ENCODE peak calls at places on chromosomes 12 and 14, in ten cellular contexts. One of them, this sample, is unnamed. For H3K36me3, the result is how much of the 10 kb centered on the place peaks cover.

GRCh38 chr12:130796985-130797686 is 41.9 kb downstream of the STX2 start:
- DNase-seq in upper lobe of left lung: no peak
- DNase-seq in right atrium auricular region: no peak
- DNase-seq in left ventricle myocardium inferior: no peak
- DNase-seq in ascending aorta: no peak
- DNase-seq in heart left ventricle: peak
- DNase-seq in H1: no peak
- DNase-seq in gastrocnemius medialis: no peak
- DNase-seq in CD8-positive, alpha-beta T cell: peak
- DNase-seq in neural progenitor cell: no peak
- DNase-seq in this sample: no peak

GRCh38 chr12:11677024-11677423 is 27.6 kb downstream of the ETV6 start:
- DNase-seq in heart left ventricle: no peak
- DNase-seq in left ventricle myocardium inferior: no peak
- DNase-seq in neural progenitor cell: no peak
- DNase-seq in gastrocnemius medialis: no peak
- DNase-seq in H1: no peak
- DNase-seq in right atrium auricular region: no peak
- DNase-seq in ascending aorta: no peak
- DNase-seq in upper lobe of left lung: no peak
- DNase-seq in CD8-positive, alpha-beta T cell: no peak
- DNase-seq in this sample: no peak

GRCh38 chr12:10405294-10405693 is 4.3 kb downstream of the KLRC4 start:
- DNase-seq in heart left ventricle: no peak
- DNase-seq in ascending aorta: no peak
- DNase-seq in H1: no peak
- DNase-seq in right atrium auricular region: no peak
- DNase-seq in upper lobe of left lung: no peak
- DNase-seq in gastrocnemius medialis: no peak
- DNase-seq in neural progenitor cell: no peak
- DNase-seq in left ventricle myocardium inferior: no peak
- DNase-seq in CD8-positive, alpha-beta T cell: no peak
- DNase-seq in this sample: no peak

GRCh38 chr14:81452341-81452740 is 52.2 kb upstream of the STON2 start:
- DNase-seq in upper lobe of left lung: no peak
- DNase-seq in left ventricle myocardium inferior: no peak
- DNase-seq in H1: no peak
- DNase-seq in neural progenitor cell: no peak
- DNase-seq in CD8-positive, alpha-beta T cell: no peak
- DNase-seq in right atrium auricular region: no peak
- DNase-seq in gastrocnemius medialis: no peak
- DNase-seq in ascending aorta: no peak
- DNase-seq in heart left ventricle: no peak
- DNase-seq in this sample: no peak

GRCh38 chr14:35117112-35117511 is 4.7 kb downstream of the PPP2R3C start:
- DNase-seq in gastrocnemius medialis: no peak
- DNase-seq in CD8-positive, alpha-beta T cell: no peak
- DNase-seq in heart left ventricle: no peak
- DNase-seq in neural progenitor cell: no peak
- DNase-seq in upper lobe of left lung: no peak
- DNase-seq in left ventricle myocardium inferior: no peak
- DNase-seq in right atrium auricular region: no peak
- DNase-seq in H1: no peak
- DNase-seq in ascending aorta: no peak
- DNase-seq in this sample: no peak

GRCh38 chr12:69332815-69333358 is 15.3 kb upstream of the LYZ start:
- DNase-seq in left ventricle myocardium inferior: no peak
- DNase-seq in heart left ventricle: no peak
- DNase-seq in gastrocnemius medialis: no peak
- DNase-seq in H1: no peak
- DNase-seq in neural progenitor cell: no peak
- DNase-seq in upper lobe of left lung: no peak
- DNase-seq in CD8-positive, alpha-beta T cell: no peak
- DNase-seq in right atrium auricular region: no peak
- DNase-seq in ascending aorta: no peak
- DNase-seq in this sample: no peak

GRCh38 chr14:96164861-96165490 is 39.7 kb upstream of the BDKRB2 start:
- DNase-seq in gastrocnemius medialis: no peak
- DNase-seq in upper lobe of left lung: no peak
- DNase-seq in neural progenitor cell: no peak
- DNase-seq in CD8-positive, alpha-beta T cell: no peak
- DNase-seq in H1: no peak
- DNase-seq in ascending aorta: no peak
- DNase-seq in left ventricle myocardium inferior: no peak
- DNase-seq in right atrium auricular region: peak
- DNase-seq in heart left ventricle: no peak
- DNase-seq in this sample: no peak

GRCh38 chr12:127785535-127785934 is 481.4 kb upstream of the TMEM132C start:
- DNase-seq in CD8-positive, alpha-beta T cell: no peak
- DNase-seq in upper lobe of left lung: no peak
- DNase-seq in heart left ventricle: no peak
- DNase-seq in ascending aorta: no peak
- DNase-seq in gastrocnemius medialis: no peak
- DNase-seq in H1: no peak
- DNase-seq in neural progenitor cell: no peak
- DNase-seq in right atrium auricular region: no peak
- DNase-seq in left ventricle myocardium inferior: no peak
- DNase-seq in this sample: no peak

GRCh38 chr12:46609281-46609623 is 216.5 kb downstream of the SLC38A4 start:
- DNase-seq in neural progenitor cell: no peak
- DNase-seq in ascending aorta: no peak
- DNase-seq in CD8-positive, alpha-beta T cell: no peak
- DNase-seq in heart left ventricle: no peak
- DNase-seq in gastrocnemius medialis: no peak
- DNase-seq in left ventricle myocardium inferior: no peak
- DNase-seq in right atrium auricular region: no peak
- DNase-seq in upper lobe of left lung: no peak
- DNase-seq in H1: no peak
- DNase-seq in this sample: no peak

GRCh38 chr12:46608431-46609280 is 217.1 kb downstream of the SLC38A4 start:
- DNase-seq in ascending aorta: no peak
- DNase-seq in CD8-positive, alpha-beta T cell: no peak
- DNase-seq in upper lobe of left lung: no peak
- DNase-seq in left ventricle myocardium inferior: no peak
- DNase-seq in right atrium auricular region: no peak
- DNase-seq in heart left ventricle: no peak
- DNase-seq in gastrocnemius medialis: no peak
- DNase-seq in neural progenitor cell: no peak
- DNase-seq in H1: no peak
- DNase-seq in this sample: no peak

GRCh38 chr12:46610754-46611153 is 215.0 kb downstream of the SLC38A4 start:
- DNase-seq in neural progenitor cell: no peak
- DNase-seq in CD8-positive, alpha-beta T cell: no peak
- DNase-seq in H1: no peak
- DNase-seq in left ventricle myocardium inferior: no peak
- DNase-seq in gastrocnemius medialis: no peak
- DNase-seq in upper lobe of left lung: no peak
- DNase-seq in heart left ventricle: no peak
- DNase-seq in ascending aorta: no peak
- DNase-seq in right atrium auricular region: no peak
- DNase-seq in this sample: no peak

GRCh38 chr12:46604684-46605083 is 221.1 kb downstream of the SLC38A4 start:
- DNase-seq in CD8-positive, alpha-beta T cell: no peak
- DNase-seq in right atrium auricular region: no peak
- DNase-seq in gastrocnemius medialis: no peak
- DNase-seq in neural progenitor cell: no peak
- DNase-seq in ascending aorta: no peak
- DNase-seq in upper lobe of left lung: no peak
- DNase-seq in left ventricle myocardium inferior: no peak
- DNase-seq in heart left ventricle: no peak
- DNase-seq in H1: no peak
- DNase-seq in this sample: no peak

DNA sequence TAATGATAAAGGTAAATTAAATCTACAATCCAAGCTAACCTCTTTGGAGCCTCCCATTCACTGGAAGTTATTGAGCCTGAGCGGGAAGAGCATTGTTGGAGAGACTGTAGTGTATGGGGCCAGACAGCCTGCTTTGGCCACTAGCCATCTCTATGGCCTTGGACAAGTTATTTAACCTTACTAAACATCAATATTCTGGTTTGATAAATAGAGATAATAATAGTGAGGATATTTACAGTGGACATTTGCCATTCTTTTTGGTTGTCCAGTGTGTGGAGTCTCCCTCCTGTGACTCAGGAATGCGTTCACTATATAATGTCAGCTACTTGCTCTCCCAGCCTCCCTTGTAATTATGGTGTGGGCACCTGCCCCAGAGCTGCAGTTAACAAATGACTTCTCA is 216.1 kb downstream of the SLC38A4 start:
- DNase-seq in ascending aorta: no peak
- DNase-seq in neural progenitor cell: no peak
- DNase-seq in heart left ventricle: no peak
- DNase-seq in upper lobe of left lung: no peak
- DNase-seq in right atrium auricular region: no peak
- DNase-seq in gastrocnemius medialis: no peak
- DNase-seq in CD8-positive, alpha-beta T cell: no peak
- DNase-seq in H1: no peak
- DNase-seq in left ventricle myocardium inferior: no peak
- DNase-seq in this sample: no peak
- H3K4me3 ChIP-seq in ascending aorta: no peak
- H3K4me3 ChIP-seq in neural progenitor cell: no peak
- H3K4me3 ChIP-seq in heart left ventricle: no peak
- H3K4me3 ChIP-seq in upper lobe of left lung: no peak
- H3K4me3 ChIP-seq in right atrium auricular region: no peak
- H3K4me3 ChIP-seq in gastrocnemius medialis: no peak
- H3K4me3 ChIP-seq in CD8-positive, alpha-beta T cell: no peak
- H3K4me3 ChIP-seq in H1: no peak
- H3K4me3 ChIP-seq in left ventricle myocardium inferior: no peak
- H3K4me3 ChIP-seq in this sample: no peak

DNA sequence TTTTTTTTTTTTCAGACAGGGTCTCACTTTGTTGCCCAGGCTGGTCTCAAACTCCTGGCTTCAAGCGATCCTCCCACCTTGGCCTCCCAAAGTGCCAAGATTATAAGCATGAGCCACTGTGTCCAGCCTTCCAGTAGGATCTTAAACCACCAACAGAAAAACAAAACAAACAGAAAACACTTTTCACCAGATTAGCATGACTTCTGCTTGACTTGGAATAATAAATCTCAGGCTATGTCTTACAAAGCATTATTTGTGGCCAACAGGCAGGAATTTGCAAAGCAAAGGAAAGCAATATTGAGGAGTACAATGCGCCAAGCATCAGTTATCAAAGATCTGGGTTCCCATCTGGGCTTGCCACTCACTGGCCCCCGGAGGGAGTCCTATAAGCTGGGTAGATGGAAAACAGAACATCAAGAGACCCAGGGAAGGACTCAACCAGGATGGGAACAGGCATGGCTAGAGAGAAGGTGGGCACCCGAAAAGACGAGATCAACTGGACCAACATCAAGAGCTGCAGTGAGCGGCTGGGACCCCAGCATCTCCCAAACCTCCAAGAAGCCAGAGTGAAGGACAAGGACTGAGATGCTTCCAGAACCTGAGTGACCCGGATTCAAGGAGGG is 101.3 kb downstream of the TMEM30B start:
- DNase-seq in gastrocnemius medialis: no peak
- DNase-seq in ascending aorta: no peak
- DNase-seq in left ventricle myocardium inferior: no peak
- DNase-seq in upper lobe of left lung: no peak
- DNase-seq in H1: no peak
- DNase-seq in CD8-positive, alpha-beta T cell: no peak
- DNase-seq in right atrium auricular region: no peak
- DNase-seq in heart left ventricle: no peak
- DNase-seq in neural progenitor cell: no peak
- DNase-seq in this sample: no peak
- TF ChIP-seq CTCF in gastrocnemius medialis: no peak
- TF ChIP-seq CTCF in ascending aorta: no peak
- TF ChIP-seq CTCF in left ventricle myocardium inferior: no peak
- TF ChIP-seq CTCF in upper lobe of left lung: no peak
- TF ChIP-seq CTCF in H1: no peak
- TF ChIP-seq CTCF in CD8-positive, alpha-beta T cell: no peak
- TF ChIP-seq CTCF in right atrium auricular region: no peak
- TF ChIP-seq CTCF in heart left ventricle: no peak
- TF ChIP-seq CTCF in neural progenitor cell: no peak
- TF ChIP-seq CTCF in this sample: no peak

GRCh38 chr14:103709814-103710213 is 5.4 kb downstream of the XRCC3 start:
- DNase-seq in H1: no peak
- DNase-seq in upper lobe of left lung: no peak
- DNase-seq in right atrium auricular region: no peak
- DNase-seq in neural progenitor cell: no peak
- DNase-seq in heart left ventricle: peak
- DNase-seq in CD8-positive, alpha-beta T cell: no peak
- DNase-seq in ascending aorta: no peak
- DNase-seq in gastrocnemius medialis: no peak
- DNase-seq in left ventricle myocardium inferior: no peak
- DNase-seq in this sample: no peak

GRCh38 chr14:103707329-103708263 is 7.7 kb downstream of the XRCC3 start:
- DNase-seq in left ventricle myocardium inferior: peak
- DNase-seq in CD8-positive, alpha-beta T cell: no peak
- DNase-seq in ascending aorta: no peak
- DNase-seq in right atrium auricular region: no peak
- DNase-seq in H1: no peak
- DNase-seq in neural progenitor cell: no peak
- DNase-seq in heart left ventricle: no peak
- DNase-seq in upper lobe of left lung: no peak
- DNase-seq in gastrocnemius medialis: no peak
- DNase-seq in this sample: no peak

GRCh38 chr14:103706551-103707328 is 8.5 kb downstream of the XRCC3 start:
- DNase-seq in heart left ventricle: peak
- DNase-seq in right atrium auricular region: no peak
- DNase-seq in ascending aorta: no peak
- DNase-seq in upper lobe of left lung: no peak
- DNase-seq in gastrocnemius medialis: no peak
- DNase-seq in left ventricle myocardium inferior: no peak
- DNase-seq in CD8-positive, alpha-beta T cell: no peak
- DNase-seq in H1: no peak
- DNase-seq in neural progenitor cell: no peak
- DNase-seq in this sample: no peak

GRCh38 chr14:103710771-103711392 is 4.4 kb downstream of the XRCC3 start:
- DNase-seq in CD8-positive, alpha-beta T cell: no peak
- DNase-seq in upper lobe of left lung: no peak
- DNase-seq in heart left ventricle: peak
- DNase-seq in ascending aorta: no peak
- DNase-seq in left ventricle myocardium inferior: no peak
- DNase-seq in neural progenitor cell: no peak
- DNase-seq in right atrium auricular region: no peak
- DNase-seq in H1: no peak
- DNase-seq in gastrocnemius medialis: no peak
- DNase-seq in this sample: no peak

GRCh38 chr14:103708750-103709187 is 6.5 kb downstream of the XRCC3 start:
- DNase-seq in CD8-positive, alpha-beta T cell: no peak
- DNase-seq in ascending aorta: no peak
- DNase-seq in left ventricle myocardium inferior: peak
- DNase-seq in H1: no peak
- DNase-seq in upper lobe of left lung: no peak
- DNase-seq in neural progenitor cell: no peak
- DNase-seq in right atrium auricular region: no peak
- DNase-seq in gastrocnemius medialis: peak
- DNase-seq in heart left ventricle: no peak
- DNase-seq in this sample: no peak
- H3K36me3 ChIP-seq in CD8-positive, alpha-beta T cell: under half
- H3K36me3 ChIP-seq in ascending aorta: under half
- H3K36me3 ChIP-seq in left ventricle myocardium inferior: under half
- H3K36me3 ChIP-seq in H1: half or more
- H3K36me3 ChIP-seq in upper lobe of left lung: under half
- H3K36me3 ChIP-seq in neural progenitor cell: under half
- H3K36me3 ChIP-seq in right atrium auricular region: under half
- H3K36me3 ChIP-seq in gastrocnemius medialis: under half
- H3K36me3 ChIP-seq in heart left ventricle: under half
- H3K36me3 ChIP-seq in this sample: under half

DNA sequence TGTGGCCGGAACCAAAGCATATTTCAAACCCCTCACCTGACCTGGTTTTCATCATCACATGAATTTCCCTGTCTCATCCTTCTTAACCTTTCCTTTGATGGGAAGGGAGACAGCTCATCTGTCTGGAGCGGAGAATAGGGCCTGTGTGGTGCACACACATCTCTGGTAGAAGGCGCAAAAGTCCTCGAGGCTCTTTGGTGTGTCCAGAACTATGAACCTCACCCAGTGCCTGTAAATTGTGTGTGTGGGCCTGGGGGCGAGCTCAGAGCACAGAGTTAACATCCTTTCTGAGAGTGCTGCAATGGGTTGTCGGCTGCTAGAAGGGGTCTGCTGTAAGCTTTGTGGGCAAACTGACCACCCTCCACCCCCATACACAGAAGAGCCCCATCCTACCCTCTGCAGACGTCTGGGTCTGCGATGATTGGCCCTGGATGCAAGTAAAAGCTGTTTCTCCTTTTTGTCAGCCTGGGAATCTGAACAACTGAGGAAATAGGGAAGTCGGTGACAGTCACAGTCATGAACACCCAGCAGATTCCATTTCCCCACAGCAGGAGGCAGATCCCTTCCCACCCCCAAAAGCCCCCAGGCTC is 654 bp downstream of the GALNT6 start:
- DNase-seq in neural progenitor cell: no peak
- DNase-seq in heart left ventricle: no peak
- DNase-seq in gastrocnemius medialis: no peak
- DNase-seq in right atrium auricular region: no peak
- DNase-seq in H1: no peak
- DNase-seq in CD8-positive, alpha-beta T cell: no peak
- DNase-seq in left ventricle myocardium inferior: no peak
- DNase-seq in ascending aorta: peak
- DNase-seq in upper lobe of left lung: no peak
- DNase-seq in this sample: peak
- H3K4me3 ChIP-seq in neural progenitor cell: peak
- H3K4me3 ChIP-seq in heart left ventricle: no peak
- H3K4me3 ChIP-seq in gastrocnemius medialis: peak
- H3K4me3 ChIP-seq in right atrium auricular region: peak
- H3K4me3 ChIP-seq in H1: peak
- H3K4me3 ChIP-seq in CD8-positive, alpha-beta T cell: peak
- H3K4me3 ChIP-seq in left ventricle myocardium inferior: peak
- H3K4me3 ChIP-seq in ascending aorta: no peak
- H3K4me3 ChIP-seq in upper lobe of left lung: no peak
- H3K4me3 ChIP-seq in this sample: peak

This sample was measured in tibial artery.